ENCODE peak calls at places on chromosomes 12 and 14, in five cellular contexts. J, E, U, F and T are unnamed samples.

GRCh38 chr14:22848391-22849164 is 12.2 kb downstream of the MMP14 start:
- DNase-seq in J (peak; percentile 23), E (peak; percentile 40), U (peak; percentile 35), F (no peak), T (peak; percentile 80)

GRCh38 chr12:5318874-5319273 is 113.0 kb upstream of the NTF3 start:
- DNase-seq in J (no peak), E (peak; percentile 28), U (no peak), F (no peak), T (no peak)

GRCh38 chr12:109494348-109494881 is 17.0 kb downstream of the UBE3B start:
- DNase-seq in J (no peak), E (no peak), U (no peak), F (no peak), T (no peak)

GRCh38 chr14:47966411-47966810 is 291.0 kb upstream of the MDGA2 start:
- DNase-seq in J (no peak), E (no peak), U (no peak), F (no peak), T (no peak)

GRCh38 chr12:91515944-91516739 is 333.5 kb upstream of the DCN start:
- DNase-seq in J (no peak), E (no peak), U (no peak), F (no peak), T (no peak)

GRCh38 chr12:48004039-48004940 is at the start of gene COL2A1:
- DNase-seq in J (peak; percentile 92), E (peak; percentile 36), U (peak; percentile 15), F (no peak), T (peak; percentile 40)

GRCh38 chr14:102573591-102574046 is 18.8 kb upstream of the RCOR1 start:
- DNase-seq in J (no peak), E (no peak), U (no peak), F (no peak), T (no peak)

GRCh38 chr12:49195734-49196133 is 6.9 kb upstream of the TUBA1A start:
- DNase-seq in J (no peak), E (peak; percentile 21), U (no peak), F (no peak), T (no peak)

GRCh38 chr12:97500537-97500936 is 37.9 kb downstream of the RMST start:
- DNase-seq in J (no peak), E (no peak), U (no peak), F (no peak), T (no peak)

GRCh38 chr12:64752833-64753238 is 6.4 kb downstream of the GNS start:
- DNase-seq in J (no peak), E (no peak), U (no peak), F (no peak), T (no peak)

GRCh38 chr12:57894577-57895292 is 46.6 kb upstream of the ATP23 start:
- DNase-seq in J (no peak), E (no peak), U (no peak), F (no peak), T (no peak)

GRCh38 chr12:31966558-31967205 is 7.5 kb downstream of the RESF1 start:
- DNase-seq in J (peak; percentile 53), E (no peak), U (no peak), F (no peak), T (no peak)

GRCh38 chr14:71529855-71530254 is 402.4 kb upstream of the RGS6 start:
- DNase-seq in J (no peak), E (peak; percentile 37), U (peak; percentile 7), F (peak; percentile 13), T (no peak)

GRCh38 chr12:46918631-46919030 is 92.8 kb upstream of the SLC38A4 start:
- DNase-seq in J (no peak), E (no peak), U (no peak), F (no peak), T (no peak)
- H3K4me1 ChIP-seq in J (peaks cover 6% of the 10 kb centered on the region), E (no peaks in the 10 kb centered on the region), U (no peaks in the 10 kb centered on the region), F (no peaks in the 10 kb centered on the region), T (peaks cover 2% of the 10 kb centered on the region)

GRCh38 chr14:50773632-50774541 is 57.1 kb downstream of the NIN start:
- DNase-seq in J (peak; percentile 71), E (peak; percentile 66), U (peak; percentile 59), F (peak; percentile 73), T (peak; percentile 61)
- H3K4me1 ChIP-seq in J (peaks cover 7% of the 10 kb centered on the region), E (no peaks in the 10 kb centered on the region), U (no peaks in the 10 kb centered on the region), F (peaks cover 72% of the 10 kb centered on the region), T (peaks cover 6% of the 10 kb centered on the region)

GRCh38 chr12:121797937-121798801 is 4.7 kb upstream of the RHOF start:
- DNase-seq in J (peak; percentile 65), E (peak; percentile 85), U (peak; percentile 81), F (peak; percentile 69), T (peak; percentile 41)
- H3K4me1 ChIP-seq in J (peaks cover 25% of the 10 kb centered on the region), E (peaks cover 57% of the 10 kb centered on the region), U (peaks cover 59% of the 10 kb centered on the region), F (peaks cover 76% of the 10 kb centered on the region), T (peaks cover 53% of the 10 kb centered on the region)

GRCh38 chr14:72868500-72868899 is 25.4 kb downstream of the DPF3 start:
- DNase-seq in J (no peak), E (no peak), U (no peak), F (no peak), T (no peak)
- H3K4me1 ChIP-seq in J (no peaks in the 10 kb centered on the region), E (no peaks in the 10 kb centered on the region), U (no peaks in the 10 kb centered on the region), F (no peaks in the 10 kb centered on the region), T (no peaks in the 10 kb centered on the region)

GRCh38 chr12:62846506-62846905 is 88.4 kb downstream of the PPM1H start:
- DNase-seq in J (no peak), E (no peak), U (no peak), F (no peak), T (peak; percentile 29)

GRCh38 chr12:62843714-62844113 is 91.2 kb downstream of the PPM1H start:
- DNase-seq in J (no peak), E (no peak), U (no peak), F (no peak), T (no peak)

GRCh38 chr12:62841841-62842240 is 93.1 kb downstream of the PPM1H start:
- DNase-seq in J (no peak), E (no peak), U (no peak), F (no peak), T (no peak)

GRCh38 chr12:62847709-62848108 is 87.2 kb downstream of the PPM1H start:
- DNase-seq in J (no peak), E (no peak), U (no peak), F (no peak), T (no peak)

GRCh38 chr12:62844915-62845314 is 90.0 kb downstream of the PPM1H start:
- DNase-seq in J (no peak), E (no peak), U (no peak), F (no peak), T (no peak)
- H3K4me1 ChIP-seq in J (peaks cover 16% of the 10 kb centered on the region), E (no peaks in the 10 kb centered on the region), U (no peaks in the 10 kb centered on the region), F (peaks cover 14% of the 10 kb centered on the region), T (peaks cover 7% of the 10 kb centered on the region)

DNA sequence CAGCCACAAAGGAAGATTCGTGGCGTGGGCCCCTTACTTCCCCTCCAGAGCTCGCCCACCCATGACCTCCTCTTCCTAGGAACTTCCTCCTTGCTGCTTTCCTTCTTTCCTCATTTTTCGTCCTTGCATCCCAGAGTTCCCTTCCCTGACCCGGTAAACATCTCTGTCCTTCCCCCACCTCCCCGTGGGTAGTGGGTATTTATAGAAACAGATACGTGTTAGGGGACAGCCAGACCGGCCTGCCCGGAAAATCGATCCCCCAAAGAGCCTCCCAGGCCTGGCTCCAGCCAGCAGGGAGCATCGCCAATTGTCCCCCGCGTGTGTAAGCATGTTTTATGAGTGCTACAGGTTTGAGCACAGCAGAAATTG is 1.6 kb downstream of the DYRK2 start:
- DNase-seq in J (peak; percentile 11), E (no peak), U (peak; percentile 20), F (peak; percentile 40), T (peak; percentile 54)
- H3K4me1 ChIP-seq in J (peaks cover 15% of the 10 kb centered on the region), E (peaks cover 14% of the 10 kb centered on the region), U (peaks cover 22% of the 10 kb centered on the region), F (peaks cover 22% of the 10 kb centered on the region), T (peaks cover 9% of the 10 kb centered on the region)